ENCODE peak calls at places on chromosomes 7 and 10, in eight cellular contexts. R is lung, M is EL, F is heart left ventricle, H is occipital lobe, Z is spleen, Q is HEK293T, C is posterior cingulate gyrus. B is an unnamed sample.

GRCh38 chr10:14131261-14131960 is 199.3 kb downstream of the FRMD4A start:
- DNase-seq in M (no peak), F (no peak), H (no peak), R (no peak), C (no peak), Z (no peak), Q (no peak), B (no peak)

GRCh38 chr7:151665363-151665762 is 145.7 kb upstream of the RHEB start:
- DNase-seq in C (peak; percentile 54), Q (no peak), R (no peak), M (no peak), F (peak; percentile 49), Z (no peak), H (no peak), B (no peak)

GRCh38 chr10:71725998-71726672 is 6.6 kb upstream of the C10orf105 start:
- DNase-seq in R (no peak), H (no peak), M (peak; percentile 47), Q (peak; percentile 55), F (no peak), C (no peak), Z (no peak), B (no peak)

GRCh38 chr7:150997817-150998216 is 7.0 kb downstream of the NOS3 start:
- DNase-seq in R (no peak), C (no peak), H (no peak), F (no peak), Q (no peak), M (no peak), Z (no peak), B (no peak)

GRCh38 chr10:28754930-28755718 is 77.8 kb downstream of the BAMBI start:
- DNase-seq in R (no peak), Q (no peak), M (peak; percentile 58), C (no peak), F (no peak), Z (no peak), H (no peak), B (no peak)

GRCh38 chr7:113283861-113284260 is 165.5 kb upstream of the SMIM30 start:
- DNase-seq in Z (no peak), Q (no peak), H (no peak), M (peak; percentile 73), F (no peak), R (no peak), C (no peak), B (no peak)

GRCh38 chr7:137934941-137935848 is 66.7 kb downstream of the CREB3L2 start:
- DNase-seq in M (no peak), R (no peak), Q (no peak), Z (no peak), H (no peak), F (no peak), C (no peak), B (no peak)

GRCh38 chr10:130751106-130751840 is 560.2 kb downstream of the TCERG1L start:
- DNase-seq in F (no peak), R (no peak), C (no peak), H (no peak), M (no peak), Q (no peak), Z (peak; percentile 58), B (no peak)

GRCh38 chr10:95741807-95742528 is 14.0 kb upstream of the ENTPD1 start:
- DNase-seq in F (peak; percentile 73), Q (no peak), R (no peak), Z (no peak), M (no peak), C (no peak), H (no peak), B (no peak)

GRCh38 chr10:120950103-120950561 is 99.0 kb downstream of the WDR11 start:
- DNase-seq in R (no peak), Z (no peak), M (no peak), H (no peak), F (no peak), C (no peak), Q (peak; percentile 57), B (no peak)

GRCh38 chr7:53218730-53219504 is 183.5 kb downstream of the POM121L12 start:
- DNase-seq in M (no peak), F (peak; percentile 12), H (no peak), Z (no peak), Q (peak; percentile 4), R (no peak), C (peak; percentile 22), B (no peak)

GRCh38 chr10:84333864-84334451 is 5.6 kb downstream of the CCSER2 start:
- DNase-seq in Q (no peak), M (peak; percentile 40), Z (no peak), H (no peak), R (no peak), C (no peak), F (no peak), B (peak; percentile 78)

GRCh38 chr7:44617225-44617885 is 10.9 kb downstream of the OGDH start:
- DNase-seq in C (no peak), H (no peak), F (no peak), Q (no peak), Z (no peak), R (no peak), M (peak; percentile 53), B (no peak)